ENCODE peak calls at places on chromosomes 3 and 15, in six cellular contexts. H is neuronal stem cell, F is H9, X is H1, G is mesendoderm, O is IMR-90. M is an unnamed sample.

GRCh38 chr3:179713643-179714090 is 60.8 kb downstream of the USP13 start:
- DNase-seq in F (no peak), H (no peak), G (peak; percentile 45), O (peak; percentile 92), X (no peak), M (peak; percentile 94)

GRCh38 chr3:127000792-127001191 is 17.9 kb downstream of the PLXNA1 start:
- DNase-seq in X (no peak), F (no peak), O (no peak), G (no peak), H (no peak), M (no peak)

GRCh38 chr3:29067014-29067413 is 213.9 kb upstream of the RBMS3 start:
- DNase-seq in X (no peak), G (no peak), H (no peak), O (peak; percentile 57), F (no peak), M (peak; percentile 24)

GRCh38 chr15:40937762-40938529 is 8.8 kb downstream of the DLL4 start:
- DNase-seq in G (no peak), F (peak; percentile 45), X (no peak), H (no peak), O (no peak), M (no peak)

GRCh38 chr3:177229791-177230190 is 32.5 kb upstream of the TBL1XR1 start:
- DNase-seq in F (no peak), G (no peak), X (no peak), H (no peak), O (peak; percentile 11), M (peak; percentile 11)

GRCh38 chr15:67135494-67135893 is 70.1 kb downstream of the SMAD3 start:
- DNase-seq in X (no peak), G (no peak), O (peak; percentile 93), H (no peak), F (no peak), M (peak; percentile 80)

GRCh38 chr3:14933829-14934425 is 13.5 kb upstream of the NR2C2 start:
- DNase-seq in G (no peak), H (no peak), X (no peak), F (no peak), O (no peak), M (no peak)

GRCh38 chr15:85750807-85751730 is 43.7 kb downstream of the KLHL25 start:
- DNase-seq in O (no peak), H (no peak), X (no peak), F (peak; percentile 87), G (peak; percentile 75), M (no peak)

GRCh38 chr3:126911162-126912026 is 71.5 kb upstream of the PLXNA1 start:
- DNase-seq in F (peak; percentile 50), X (peak; percentile 39), H (no peak), O (peak; percentile 90), G (peak; percentile 90), M (peak; percentile 90)

GRCh38 chr3:123357275-123357674 is 91.6 kb downstream of the ADCY5 start:
- DNase-seq in H (no peak), F (no peak), G (no peak), O (no peak), X (no peak), M (no peak)

GRCh38 chr3:78879516-78879860 is 888.3 kb downstream of the ROBO1 start:
- DNase-seq in O (no peak), H (no peak), F (no peak), X (no peak), G (no peak), M (no peak)

GRCh38 chr15:101296418-101297405 is 1.7 kb upstream of the SNRPA1 start:
- DNase-seq in H (no peak), O (peak; percentile 29), X (no peak), F (no peak), G (no peak), M (peak; percentile 18)

DNA sequence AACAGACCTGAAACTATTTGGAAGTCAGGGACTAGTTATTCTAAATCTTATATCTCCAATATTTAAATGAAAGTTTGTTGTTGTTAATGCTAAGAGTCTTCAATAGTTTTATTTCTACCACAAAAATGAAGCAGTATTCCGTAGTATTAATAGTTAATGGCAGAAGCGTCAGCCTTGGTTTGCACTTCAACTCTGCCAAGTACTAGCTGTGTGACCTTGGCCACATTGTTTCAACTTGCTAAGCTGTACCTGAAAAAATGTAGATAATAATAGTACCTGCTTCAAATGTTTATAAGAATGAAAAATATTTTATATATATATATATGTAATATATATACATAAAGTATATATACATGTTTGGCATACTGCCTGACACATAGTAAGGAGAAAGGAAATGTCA is 354.6 kb upstream of the SATB1 start:
- DNase-seq in H (no peak), F (no peak), G (no peak), X (no peak), O (no peak), M (no peak)
- H3K27ac ChIP-seq in H (no peak overlapping the region), F (no peak overlapping the region), G (no peak overlapping the region), X (no peak overlapping the region), O (no peak overlapping the region), M (no peak overlapping the region)

DNA sequence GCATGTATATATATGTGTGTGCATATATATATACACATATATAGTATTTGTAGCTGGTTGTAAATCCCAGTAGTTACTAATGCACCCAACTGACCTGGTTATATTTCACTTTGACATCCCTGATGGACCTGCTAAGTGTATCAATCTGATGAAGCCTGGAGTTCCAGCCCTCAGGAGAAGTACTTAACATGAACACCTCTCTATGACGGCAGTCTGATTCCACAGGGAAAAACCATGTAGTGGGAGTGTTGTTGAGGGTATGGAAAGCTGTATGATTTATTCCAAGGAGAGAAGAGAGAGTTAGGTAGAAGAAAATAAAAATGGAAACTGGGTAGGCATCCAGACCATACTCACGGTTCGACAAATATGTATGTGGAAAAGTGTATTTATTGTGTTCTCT is 531.2 kb upstream of the SEMA6D start:
- DNase-seq in G (no peak), X (no peak), F (no peak), H (no peak), O (no peak), M (no peak)
- H3K18ac ChIP-seq in G (no peak overlapping the region), X (no peak overlapping the region), F (no peak overlapping the region), H (no peak overlapping the region), O (no peak overlapping the region), M (no peak overlapping the region)

GRCh38 chr3:73470851-73471250 is 153.9 kb downstream of the PDZRN3 start:
- DNase-seq in G (no peak), H (no peak), X (no peak), O (no peak), F (no peak), M (no peak)
- H3K27ac ChIP-seq in G (no peak overlapping the region), H (no peak overlapping the region), X (no peak overlapping the region), O (no peak overlapping the region), F (no peak overlapping the region), M (no peak overlapping the region)

DNA sequence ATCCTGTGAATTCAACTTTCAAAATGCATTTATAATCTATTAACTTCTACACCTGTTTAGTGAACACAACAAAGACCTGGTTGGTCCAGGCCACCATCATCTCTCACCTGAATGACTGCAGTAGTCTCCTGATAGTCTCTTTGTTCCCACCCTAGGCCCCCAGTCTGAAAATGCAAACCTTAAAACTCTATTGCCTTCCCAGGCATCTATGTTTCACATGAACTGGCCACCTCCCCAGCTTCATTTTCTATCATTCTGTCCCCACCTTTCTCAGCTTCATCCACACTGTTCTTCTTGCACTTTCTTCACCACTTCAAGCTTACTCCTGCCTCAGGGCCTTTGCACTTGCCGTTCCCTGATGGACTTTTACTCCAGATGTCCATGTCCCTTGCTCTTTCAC is 45.0 kb downstream of the CLSTN2 start:
- DNase-seq in H (no peak), O (no peak), X (no peak), F (peak; percentile 0), G (no peak), M (no peak)
- H3K18ac ChIP-seq in H (no peak overlapping the region), O (no peak overlapping the region), X (no peak overlapping the region), F (no peak overlapping the region), G (no peak overlapping the region), M (no peak overlapping the region)

M was measured in mesenchymal stem cell.